ENCODE peak calls at places on chromosomes 13 and 19, in six cellular contexts. One of them, this sample, is unnamed.

GRCh38 chr13:63190219-63190618 is 1774.6 kb upstream of the PCDH20 start:
- DNase-seq in PC-3: no peak
- DNase-seq in upper lobe of left lung: no peak
- DNase-seq in prostate gland: no peak
- DNase-seq in left ventricle myocardium inferior: no peak
- DNase-seq in right lobe of liver: no peak
- DNase-seq in this sample: no peak

GRCh38 chr13:67156718-67157049 is 73.5 kb downstream of the PCDH9 start:
- DNase-seq in PC-3: no peak
- DNase-seq in upper lobe of left lung: no peak
- DNase-seq in prostate gland: no peak
- DNase-seq in left ventricle myocardium inferior: no peak
- DNase-seq in right lobe of liver: no peak
- DNase-seq in this sample: no peak

GRCh38 chr13:113668491-113668971 is 1.5 kb downstream of the GRK1 start:
- DNase-seq in PC-3: no peak
- DNase-seq in upper lobe of left lung: peak; percentile 58
- DNase-seq in prostate gland: no peak
- DNase-seq in left ventricle myocardium inferior: peak; percentile 4
- DNase-seq in right lobe of liver: peak; percentile 32
- DNase-seq in this sample: no peak

GRCh38 chr13:72952529-72953141 is 106.2 kb upstream of the KLF5 start:
- DNase-seq in PC-3: peak; percentile 19
- DNase-seq in upper lobe of left lung: no peak
- DNase-seq in prostate gland: no peak
- DNase-seq in left ventricle myocardium inferior: no peak
- DNase-seq in right lobe of liver: no peak
- DNase-seq in this sample: peak; percentile 12

GRCh38 chr13:36713842-36714241 is 40.0 kb downstream of the SERTM1 start:
- DNase-seq in PC-3: peak; percentile 7
- DNase-seq in upper lobe of left lung: no peak
- DNase-seq in prostate gland: no peak
- DNase-seq in left ventricle myocardium inferior: no peak
- DNase-seq in right lobe of liver: no peak
- DNase-seq in this sample: peak; percentile 41

GRCh38 chr19:13207237-13208130 is 57.3 kb downstream of the IER2 start:
- DNase-seq in PC-3: no peak
- DNase-seq in upper lobe of left lung: peak; percentile 90
- DNase-seq in prostate gland: no peak
- DNase-seq in left ventricle myocardium inferior: peak; percentile 47
- DNase-seq in right lobe of liver: no peak
- DNase-seq in this sample: no peak

GRCh38 chr19:6044056-6044805 is 66.1 kb downstream of the RFX2 start:
- DNase-seq in PC-3: no peak
- DNase-seq in upper lobe of left lung: no peak
- DNase-seq in prostate gland: no peak
- DNase-seq in left ventricle myocardium inferior: no peak
- DNase-seq in right lobe of liver: no peak
- DNase-seq in this sample: no peak

GRCh38 chr19:38555200-38555599 is 62.6 kb downstream of the MAP4K1 start:
- DNase-seq in PC-3: no peak
- DNase-seq in upper lobe of left lung: no peak
- DNase-seq in prostate gland: no peak
- DNase-seq in left ventricle myocardium inferior: no peak
- DNase-seq in right lobe of liver: no peak
- DNase-seq in this sample: no peak

GRCh38 chr13:33279898-33280549 is 5.5 kb downstream of the STARD13 start:
- DNase-seq in PC-3: peak; percentile 95
- DNase-seq in upper lobe of left lung: no peak
- DNase-seq in prostate gland: peak; percentile 31
- DNase-seq in left ventricle myocardium inferior: no peak
- DNase-seq in right lobe of liver: no peak
- DNase-seq in this sample: peak; percentile 97

GRCh38 chr13:51619614-51620013 is 35.4 kb downstream of the WDFY2 start:
- DNase-seq in PC-3: peak; percentile 64
- DNase-seq in upper lobe of left lung: no peak
- DNase-seq in prostate gland: no peak
- DNase-seq in left ventricle myocardium inferior: no peak
- DNase-seq in right lobe of liver: no peak
- DNase-seq in this sample: peak; percentile 64

GRCh38 chr13:42643076-42643475 is 69.1 kb downstream of the TNFSF11 start:
- DNase-seq in PC-3: no peak
- DNase-seq in upper lobe of left lung: peak; percentile 32
- DNase-seq in prostate gland: no peak
- DNase-seq in left ventricle myocardium inferior: no peak
- DNase-seq in right lobe of liver: no peak
- DNase-seq in this sample: no peak

GRCh38 chr19:28905996-28906395 is 307.0 kb downstream of the UQCRFS1 start:
- DNase-seq in PC-3: no peak
- DNase-seq in upper lobe of left lung: no peak
- DNase-seq in prostate gland: no peak
- DNase-seq in left ventricle myocardium inferior: no peak
- DNase-seq in right lobe of liver: no peak
- DNase-seq in this sample: no peak

GRCh38 chr13:25301347-25302113 is at the start of gene NUP58:
- DNase-seq in PC-3: peak; percentile 94
- DNase-seq in upper lobe of left lung: peak; percentile 99
- DNase-seq in prostate gland: peak; percentile 94
- DNase-seq in left ventricle myocardium inferior: peak; percentile 96
- DNase-seq in right lobe of liver: peak; percentile 97
- DNase-seq in this sample: peak; percentile 88

GRCh38 chr19:58021541-58022282 is 12.1 kb upstream of the ZSCAN1 start:
- DNase-seq in PC-3: no peak
- DNase-seq in upper lobe of left lung: peak; percentile 49
- DNase-seq in prostate gland: peak; percentile 50
- DNase-seq in left ventricle myocardium inferior: no peak
- DNase-seq in right lobe of liver: no peak
- DNase-seq in this sample: peak; percentile 29

GRCh38 chr13:91112191-91112579 is 235.3 kb upstream of the MIR17HG start:
- DNase-seq in PC-3: no peak
- DNase-seq in upper lobe of left lung: no peak
- DNase-seq in prostate gland: no peak
- DNase-seq in left ventricle myocardium inferior: no peak
- DNase-seq in right lobe of liver: no peak
- DNase-seq in this sample: no peak

GRCh38 chr13:73833331-73834070 is 300.7 kb downstream of the KLF12 start:
- DNase-seq in PC-3: no peak
- DNase-seq in upper lobe of left lung: no peak
- DNase-seq in prostate gland: no peak
- DNase-seq in left ventricle myocardium inferior: no peak
- DNase-seq in right lobe of liver: no peak
- DNase-seq in this sample: peak; percentile 50

GRCh38 chr19:31781542-31781941 is 432.3 kb upstream of the TSHZ3 start:
- DNase-seq in PC-3: no peak
- DNase-seq in upper lobe of left lung: no peak
- DNase-seq in prostate gland: no peak
- DNase-seq in left ventricle myocardium inferior: no peak
- DNase-seq in right lobe of liver: no peak
- DNase-seq in this sample: no peak

GRCh38 chr13:21683034-21683733 is 12.3 kb downstream of the FGF9 start:
- DNase-seq in PC-3: peak; percentile 74
- DNase-seq in upper lobe of left lung: no peak
- DNase-seq in prostate gland: no peak
- DNase-seq in left ventricle myocardium inferior: no peak
- DNase-seq in right lobe of liver: no peak
- DNase-seq in this sample: peak; percentile 99

GRCh38 chr13:37657134-37657533 is 58.6 kb upstream of the POSTN start:
- DNase-seq in PC-3: peak; percentile 85
- DNase-seq in upper lobe of left lung: no peak
- DNase-seq in prostate gland: no peak
- DNase-seq in left ventricle myocardium inferior: no peak
- DNase-seq in right lobe of liver: no peak
- DNase-seq in this sample: peak; percentile 70

GRCh38 chr13:66071608-66072007 is 1158.5 kb downstream of the PCDH9 start:
- DNase-seq in PC-3: no peak
- DNase-seq in upper lobe of left lung: no peak
- DNase-seq in prostate gland: no peak
- DNase-seq in left ventricle myocardium inferior: no peak
- DNase-seq in right lobe of liver: no peak
- DNase-seq in this sample: no peak

GRCh38 chr13:48400820-48401219 is 12.1 kb downstream of the LPAR6 start:
- DNase-seq in PC-3: peak; percentile 59
- DNase-seq in upper lobe of left lung: no peak
- DNase-seq in prostate gland: peak; percentile 27
- DNase-seq in left ventricle myocardium inferior: no peak
- DNase-seq in right lobe of liver: no peak
- DNase-seq in this sample: peak; percentile 98

GRCh38 chr13:113207890-113208423 is 512 bp downstream of the PCID2 start:
- DNase-seq in PC-3: peak; percentile 22
- DNase-seq in upper lobe of left lung: no peak
- DNase-seq in prostate gland: no peak
- DNase-seq in left ventricle myocardium inferior: peak; percentile 35
- DNase-seq in right lobe of liver: peak; percentile 64
- DNase-seq in this sample: peak; percentile 31

GRCh38 chr13:24680258-24680920 is at the start of gene ATP12A:
- DNase-seq in PC-3: no peak
- DNase-seq in upper lobe of left lung: peak; percentile 91
- DNase-seq in prostate gland: peak; percentile 17
- DNase-seq in left ventricle myocardium inferior: no peak
- DNase-seq in right lobe of liver: no peak
- DNase-seq in this sample: no peak

DNA sequence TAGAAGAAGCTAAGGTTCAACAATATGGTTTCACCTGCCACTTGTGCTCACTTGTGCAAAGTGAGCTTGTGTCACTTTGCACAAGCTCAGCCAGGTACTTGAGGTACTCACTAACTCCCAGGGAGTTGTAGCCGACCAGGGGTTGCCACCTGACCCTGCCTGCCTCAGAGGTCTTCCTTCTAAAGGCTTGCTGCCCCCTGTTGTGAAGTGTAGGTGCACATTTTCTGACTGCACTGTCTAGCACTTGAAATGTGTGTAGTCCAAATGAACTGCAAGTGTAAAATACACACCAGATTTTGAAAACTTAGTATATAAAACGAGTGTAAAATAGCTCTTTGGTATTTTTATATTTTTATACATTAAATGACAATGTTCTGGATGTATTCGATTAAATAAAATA is 230.8 kb downstream of the DLEU7 start:
- DNase-seq in PC-3: no peak
- DNase-seq in upper lobe of left lung: no peak
- DNase-seq in prostate gland: no peak
- DNase-seq in left ventricle myocardium inferior: no peak
- DNase-seq in right lobe of liver: no peak
- DNase-seq in this sample: no peak
- H3K27me3 ChIP-seq in PC-3: peaks cover 6% of the 10 kb centered on the region
- H3K27me3 ChIP-seq in upper lobe of left lung: no peaks in the 10 kb centered on the region
- H3K27me3 ChIP-seq in prostate gland: no peaks in the 10 kb centered on the region
- H3K27me3 ChIP-seq in left ventricle myocardium inferior: no peaks in the 10 kb centered on the region
- H3K27me3 ChIP-seq in right lobe of liver: no peaks in the 10 kb centered on the region
- H3K27me3 ChIP-seq in this sample: no peaks in the 10 kb centered on the region

DNA sequence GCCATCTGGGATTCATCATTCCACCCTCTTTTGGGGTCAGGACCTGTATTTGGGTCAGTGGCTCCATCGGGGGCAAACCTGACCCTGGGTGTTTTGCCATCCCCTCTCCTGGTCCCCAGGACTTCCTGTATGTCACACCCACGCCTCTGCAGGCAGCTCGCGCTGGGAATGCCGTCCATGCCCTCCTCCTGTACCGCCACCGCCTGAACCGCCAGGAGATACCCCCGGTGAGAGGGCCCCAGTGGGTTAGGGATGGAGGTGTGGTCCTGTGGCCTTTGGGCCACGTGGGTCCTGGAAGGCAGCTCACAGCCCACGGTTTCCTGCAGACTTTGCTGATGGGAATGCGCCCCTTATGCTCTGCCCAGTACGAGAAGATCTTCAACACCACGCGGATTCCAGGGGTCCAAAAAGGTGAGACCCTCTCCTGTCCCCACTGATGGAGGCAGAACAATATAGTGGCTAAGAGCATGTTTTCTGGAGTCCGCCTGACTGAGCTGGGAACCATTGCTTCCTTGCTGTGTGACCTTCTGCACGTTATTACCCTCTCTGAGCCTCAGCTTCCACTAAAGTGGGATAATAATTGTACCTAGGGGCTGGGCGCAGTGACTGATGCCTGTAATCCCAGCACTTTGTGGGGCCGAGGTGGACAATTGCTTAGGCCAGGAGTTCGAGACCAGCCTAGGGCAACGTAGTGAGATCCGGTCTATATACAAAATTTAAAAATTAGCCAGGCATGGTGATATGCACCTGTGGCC is 14.1 kb downstream of the CPT1C start:
- DNase-seq in PC-3: no peak
- DNase-seq in upper lobe of left lung: no peak
- DNase-seq in prostate gland: no peak
- DNase-seq in left ventricle myocardium inferior: no peak
- DNase-seq in right lobe of liver: no peak
- DNase-seq in this sample: no peak
- H3K27me3 ChIP-seq in PC-3: no peaks in the 10 kb centered on the region
- H3K27me3 ChIP-seq in upper lobe of left lung: no peaks in the 10 kb centered on the region
- H3K27me3 ChIP-seq in prostate gland: no peaks in the 10 kb centered on the region
- H3K27me3 ChIP-seq in left ventricle myocardium inferior: peaks cover 12% of the 10 kb centered on the region
- H3K27me3 ChIP-seq in right lobe of liver: no peaks in the 10 kb centered on the region
- H3K27me3 ChIP-seq in this sample: peaks cover 3% of the 10 kb centered on the region

GRCh38 chr19:50326101-50326664 is 3.0 kb downstream of the KCNC3 start:
- DNase-seq in PC-3: no peak
- DNase-seq in upper lobe of left lung: peak; percentile 80
- DNase-seq in prostate gland: no peak
- DNase-seq in left ventricle myocardium inferior: no peak
- DNase-seq in right lobe of liver: no peak
- DNase-seq in this sample: no peak
- H3K27me3 ChIP-seq in PC-3: no peaks in the 10 kb centered on the region
- H3K27me3 ChIP-seq in upper lobe of left lung: peaks cover 3% of the 10 kb centered on the region
- H3K27me3 ChIP-seq in prostate gland: no peaks in the 10 kb centered on the region
- H3K27me3 ChIP-seq in left ventricle myocardium inferior: peaks cover 55% of the 10 kb centered on the region
- H3K27me3 ChIP-seq in right lobe of liver: no peaks in the 10 kb centered on the region
- H3K27me3 ChIP-seq in this sample: peaks cover 20% of the 10 kb centered on the region

DNA sequence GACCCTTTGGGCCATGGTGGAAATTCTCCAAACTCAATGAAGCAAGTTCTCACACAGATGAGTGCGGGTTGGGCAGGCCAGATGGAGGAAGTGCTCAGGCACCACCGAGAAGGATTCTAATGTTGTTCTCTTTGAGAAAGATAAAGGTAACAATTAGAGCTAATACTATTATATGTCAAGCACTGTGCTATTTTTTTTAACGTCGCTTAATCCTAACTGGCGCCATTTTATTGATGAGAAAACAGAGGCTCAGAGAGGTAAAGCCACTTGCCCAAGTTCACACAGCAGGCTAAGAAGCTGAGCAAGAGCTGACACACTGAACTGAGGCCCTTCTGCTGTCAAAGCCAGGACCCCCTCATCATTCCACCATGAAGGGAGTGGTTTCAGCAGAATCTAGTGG is 1.0 kb downstream of the FBL start:
- DNase-seq in PC-3: no peak
- DNase-seq in upper lobe of left lung: no peak
- DNase-seq in prostate gland: no peak
- DNase-seq in left ventricle myocardium inferior: no peak
- DNase-seq in right lobe of liver: no peak
- DNase-seq in this sample: no peak
- H3K27me3 ChIP-seq in PC-3: no peaks in the 10 kb centered on the region
- H3K27me3 ChIP-seq in upper lobe of left lung: no peaks in the 10 kb centered on the region
- H3K27me3 ChIP-seq in prostate gland: no peaks in the 10 kb centered on the region
- H3K27me3 ChIP-seq in left ventricle myocardium inferior: no peaks in the 10 kb centered on the region
- H3K27me3 ChIP-seq in right lobe of liver: no peaks in the 10 kb centered on the region
- H3K27me3 ChIP-seq in this sample: no peaks in the 10 kb centered on the region